ENCODE peak calls at places on chromosomes 5 and 9, in nine cellular contexts. One of them, this sample, is unnamed.

GRCh38 chr9:90801507-90802289 is at the start of gene SYK:
- DNase-seq in stimulated activated CD4-positive, alpha-beta T cell treated with anti-CD3 and anti-CD28 coated beads, Interleukin-2, amount 100 ng/mL, for 48 hours: no peak
- DNase-seq in iris pigment epithelial cell: no peak
- DNase-seq in tibial artery: peak; percentile 71
- DNase-seq in GM13977: no peak
- DNase-seq in amygdala: no peak
- DNase-seq in Calu3: peak; percentile 58
- DNase-seq in effector memory CD8-positive, alpha-beta T cell: no peak
- DNase-seq in type B pancreatic cell: no peak
- DNase-seq in this sample: no peak

GRCh38 chr9:11328326-11328725 is 715.5 kb upstream of the PTPRD start:
- DNase-seq in stimulated activated CD4-positive, alpha-beta T cell treated with anti-CD3 and anti-CD28 coated beads, Interleukin-2, amount 100 ng/mL, for 48 hours: no peak
- DNase-seq in iris pigment epithelial cell: peak; percentile 1
- DNase-seq in tibial artery: no peak
- DNase-seq in GM13977: no peak
- DNase-seq in amygdala: no peak
- DNase-seq in Calu3: no peak
- DNase-seq in effector memory CD8-positive, alpha-beta T cell: no peak
- DNase-seq in type B pancreatic cell: no peak
- DNase-seq in this sample: no peak

GRCh38 chr5:61020415-61020814 is 75.4 kb downstream of the NDUFAF2 start:
- DNase-seq in stimulated activated CD4-positive, alpha-beta T cell treated with anti-CD3 and anti-CD28 coated beads, Interleukin-2, amount 100 ng/mL, for 48 hours: no peak
- DNase-seq in iris pigment epithelial cell: peak; percentile 80
- DNase-seq in tibial artery: no peak
- DNase-seq in GM13977: no peak
- DNase-seq in amygdala: no peak
- DNase-seq in Calu3: peak; percentile 30
- DNase-seq in effector memory CD8-positive, alpha-beta T cell: no peak
- DNase-seq in type B pancreatic cell: no peak
- DNase-seq in this sample: no peak

GRCh38 chr5:135494196-135494595 is 41.6 kb downstream of the NEUROG1 start:
- DNase-seq in stimulated activated CD4-positive, alpha-beta T cell treated with anti-CD3 and anti-CD28 coated beads, Interleukin-2, amount 100 ng/mL, for 48 hours: no peak
- DNase-seq in iris pigment epithelial cell: no peak
- DNase-seq in tibial artery: no peak
- DNase-seq in GM13977: no peak
- DNase-seq in amygdala: no peak
- DNase-seq in Calu3: no peak
- DNase-seq in effector memory CD8-positive, alpha-beta T cell: no peak
- DNase-seq in type B pancreatic cell: no peak
- DNase-seq in this sample: no peak

GRCh38 chr9:86637515-86637914 is 283.3 kb upstream of the TUT7 start:
- DNase-seq in stimulated activated CD4-positive, alpha-beta T cell treated with anti-CD3 and anti-CD28 coated beads, Interleukin-2, amount 100 ng/mL, for 48 hours: peak; percentile 2
- DNase-seq in iris pigment epithelial cell: peak; percentile 47
- DNase-seq in tibial artery: no peak
- DNase-seq in GM13977: no peak
- DNase-seq in amygdala: peak; percentile 3
- DNase-seq in Calu3: peak; percentile 9
- DNase-seq in effector memory CD8-positive, alpha-beta T cell: no peak
- DNase-seq in type B pancreatic cell: peak; percentile 80
- DNase-seq in this sample: no peak

GRCh38 chr5:148393390-148393741 is 9.6 kb downstream of the FBXO38 start:
- DNase-seq in stimulated activated CD4-positive, alpha-beta T cell treated with anti-CD3 and anti-CD28 coated beads, Interleukin-2, amount 100 ng/mL, for 48 hours: no peak
- DNase-seq in iris pigment epithelial cell: no peak
- DNase-seq in tibial artery: no peak
- DNase-seq in GM13977: no peak
- DNase-seq in amygdala: no peak
- DNase-seq in Calu3: no peak
- DNase-seq in effector memory CD8-positive, alpha-beta T cell: no peak
- DNase-seq in type B pancreatic cell: no peak
- DNase-seq in this sample: no peak

GRCh38 chr5:133753856-133754255 is 141.5 kb upstream of the FSTL4 start:
- DNase-seq in stimulated activated CD4-positive, alpha-beta T cell treated with anti-CD3 and anti-CD28 coated beads, Interleukin-2, amount 100 ng/mL, for 48 hours: no peak
- DNase-seq in iris pigment epithelial cell: peak; percentile 45
- DNase-seq in tibial artery: no peak
- DNase-seq in GM13977: no peak
- DNase-seq in amygdala: no peak
- DNase-seq in Calu3: peak; percentile 61
- DNase-seq in effector memory CD8-positive, alpha-beta T cell: no peak
- DNase-seq in type B pancreatic cell: peak; percentile 11
- DNase-seq in this sample: peak; percentile 61

GRCh38 chr5:36696059-36696673 is 89.8 kb downstream of the SLC1A3 start:
- DNase-seq in stimulated activated CD4-positive, alpha-beta T cell treated with anti-CD3 and anti-CD28 coated beads, Interleukin-2, amount 100 ng/mL, for 48 hours: peak; percentile 20
- DNase-seq in iris pigment epithelial cell: peak; percentile 69
- DNase-seq in tibial artery: no peak
- DNase-seq in GM13977: peak; percentile 52
- DNase-seq in amygdala: no peak
- DNase-seq in Calu3: peak; percentile 65
- DNase-seq in effector memory CD8-positive, alpha-beta T cell: no peak
- DNase-seq in type B pancreatic cell: no peak
- DNase-seq in this sample: peak; percentile 75

GRCh38 chr5:62937661-62938558 is 359.3 kb downstream of the LRRC70 start:
- DNase-seq in stimulated activated CD4-positive, alpha-beta T cell treated with anti-CD3 and anti-CD28 coated beads, Interleukin-2, amount 100 ng/mL, for 48 hours: no peak
- DNase-seq in iris pigment epithelial cell: peak; percentile 75
- DNase-seq in tibial artery: no peak
- DNase-seq in GM13977: no peak
- DNase-seq in amygdala: no peak
- DNase-seq in Calu3: no peak
- DNase-seq in effector memory CD8-positive, alpha-beta T cell: no peak
- DNase-seq in type B pancreatic cell: no peak
- DNase-seq in this sample: no peak

GRCh38 chr9:38082456-38083287 is 13.6 kb upstream of the SHB start:
- DNase-seq in stimulated activated CD4-positive, alpha-beta T cell treated with anti-CD3 and anti-CD28 coated beads, Interleukin-2, amount 100 ng/mL, for 48 hours: no peak
- DNase-seq in iris pigment epithelial cell: no peak
- DNase-seq in tibial artery: no peak
- DNase-seq in GM13977: no peak
- DNase-seq in amygdala: no peak
- DNase-seq in Calu3: no peak
- DNase-seq in effector memory CD8-positive, alpha-beta T cell: no peak
- DNase-seq in type B pancreatic cell: peak; percentile 37
- DNase-seq in this sample: no peak

GRCh38 chr9:114086009-114086408 is 7.9 kb upstream of the AMBP start:
- DNase-seq in stimulated activated CD4-positive, alpha-beta T cell treated with anti-CD3 and anti-CD28 coated beads, Interleukin-2, amount 100 ng/mL, for 48 hours: no peak
- DNase-seq in iris pigment epithelial cell: no peak
- DNase-seq in tibial artery: no peak
- DNase-seq in GM13977: no peak
- DNase-seq in amygdala: no peak
- DNase-seq in Calu3: no peak
- DNase-seq in effector memory CD8-positive, alpha-beta T cell: no peak
- DNase-seq in type B pancreatic cell: peak; percentile 45
- DNase-seq in this sample: no peak

GRCh38 chr5:176817864-176818377 is 7.6 kb downstream of the UNC5A start:
- DNase-seq in stimulated activated CD4-positive, alpha-beta T cell treated with anti-CD3 and anti-CD28 coated beads, Interleukin-2, amount 100 ng/mL, for 48 hours: no peak
- DNase-seq in iris pigment epithelial cell: peak; percentile 19
- DNase-seq in tibial artery: no peak
- DNase-seq in GM13977: peak; percentile 66
- DNase-seq in amygdala: no peak
- DNase-seq in Calu3: peak; percentile 69
- DNase-seq in effector memory CD8-positive, alpha-beta T cell: no peak
- DNase-seq in type B pancreatic cell: no peak
- DNase-seq in this sample: no peak

GRCh38 chr9:72442212-72442607 is 77.2 kb upstream of the ZFAND5 start:
- DNase-seq in stimulated activated CD4-positive, alpha-beta T cell treated with anti-CD3 and anti-CD28 coated beads, Interleukin-2, amount 100 ng/mL, for 48 hours: no peak
- DNase-seq in iris pigment epithelial cell: peak; percentile 95
- DNase-seq in tibial artery: no peak
- DNase-seq in GM13977: no peak
- DNase-seq in amygdala: no peak
- DNase-seq in Calu3: no peak
- DNase-seq in effector memory CD8-positive, alpha-beta T cell: no peak
- DNase-seq in type B pancreatic cell: no peak
- DNase-seq in this sample: no peak

GRCh38 chr5:179187681-179188575 is 127.8 kb downstream of the ZNF354C start:
- DNase-seq in stimulated activated CD4-positive, alpha-beta T cell treated with anti-CD3 and anti-CD28 coated beads, Interleukin-2, amount 100 ng/mL, for 48 hours: no peak
- DNase-seq in iris pigment epithelial cell: no peak
- DNase-seq in tibial artery: no peak
- DNase-seq in GM13977: no peak
- DNase-seq in amygdala: no peak
- DNase-seq in Calu3: no peak
- DNase-seq in effector memory CD8-positive, alpha-beta T cell: no peak
- DNase-seq in type B pancreatic cell: no peak
- DNase-seq in this sample: no peak

GRCh38 chr5:82183828-82184227 is 94.3 kb downstream of the RPS23 start:
- DNase-seq in stimulated activated CD4-positive, alpha-beta T cell treated with anti-CD3 and anti-CD28 coated beads, Interleukin-2, amount 100 ng/mL, for 48 hours: no peak
- DNase-seq in iris pigment epithelial cell: peak; percentile 22
- DNase-seq in tibial artery: no peak
- DNase-seq in GM13977: no peak
- DNase-seq in amygdala: no peak
- DNase-seq in Calu3: peak; percentile 6
- DNase-seq in effector memory CD8-positive, alpha-beta T cell: no peak
- DNase-seq in type B pancreatic cell: no peak
- DNase-seq in this sample: no peak

GRCh38 chr9:108002296-108003056 is 512.9 kb upstream of the KLF4 start:
- DNase-seq in stimulated activated CD4-positive, alpha-beta T cell treated with anti-CD3 and anti-CD28 coated beads, Interleukin-2, amount 100 ng/mL, for 48 hours: no peak
- DNase-seq in iris pigment epithelial cell: no peak
- DNase-seq in tibial artery: no peak
- DNase-seq in GM13977: no peak
- DNase-seq in amygdala: no peak
- DNase-seq in Calu3: no peak
- DNase-seq in effector memory CD8-positive, alpha-beta T cell: no peak
- DNase-seq in type B pancreatic cell: no peak
- DNase-seq in this sample: no peak

GRCh38 chr5:108420182-108420581 is 38.3 kb upstream of the FBXL17 start:
- DNase-seq in stimulated activated CD4-positive, alpha-beta T cell treated with anti-CD3 and anti-CD28 coated beads, Interleukin-2, amount 100 ng/mL, for 48 hours: no peak
- DNase-seq in iris pigment epithelial cell: no peak
- DNase-seq in tibial artery: no peak
- DNase-seq in GM13977: no peak
- DNase-seq in amygdala: no peak
- DNase-seq in Calu3: no peak
- DNase-seq in effector memory CD8-positive, alpha-beta T cell: no peak
- DNase-seq in type B pancreatic cell: no peak
- DNase-seq in this sample: no peak

GRCh38 chr9:37529111-37529510 is 43.4 kb downstream of the POLR1E start:
- DNase-seq in stimulated activated CD4-positive, alpha-beta T cell treated with anti-CD3 and anti-CD28 coated beads, Interleukin-2, amount 100 ng/mL, for 48 hours: peak; percentile 69
- DNase-seq in iris pigment epithelial cell: peak; percentile 63
- DNase-seq in tibial artery: no peak
- DNase-seq in GM13977: peak; percentile 76
- DNase-seq in amygdala: no peak
- DNase-seq in Calu3: no peak
- DNase-seq in effector memory CD8-positive, alpha-beta T cell: peak; percentile 49
- DNase-seq in type B pancreatic cell: no peak
- DNase-seq in this sample: no peak

GRCh38 chr5:56264417-56265025 is 31.4 kb upstream of the ANKRD55 start:
- DNase-seq in stimulated activated CD4-positive, alpha-beta T cell treated with anti-CD3 and anti-CD28 coated beads, Interleukin-2, amount 100 ng/mL, for 48 hours: no peak
- DNase-seq in iris pigment epithelial cell: peak; percentile 42
- DNase-seq in tibial artery: no peak
- DNase-seq in GM13977: no peak
- DNase-seq in amygdala: no peak
- DNase-seq in Calu3: peak; percentile 64
- DNase-seq in effector memory CD8-positive, alpha-beta T cell: no peak
- DNase-seq in type B pancreatic cell: no peak
- DNase-seq in this sample: no peak

GRCh38 chr5:68436686-68437520 is 221.3 kb downstream of the PIK3R1 start:
- DNase-seq in stimulated activated CD4-positive, alpha-beta T cell treated with anti-CD3 and anti-CD28 coated beads, Interleukin-2, amount 100 ng/mL, for 48 hours: no peak
- DNase-seq in iris pigment epithelial cell: peak; percentile 45
- DNase-seq in tibial artery: no peak
- DNase-seq in GM13977: no peak
- DNase-seq in amygdala: no peak
- DNase-seq in Calu3: no peak
- DNase-seq in effector memory CD8-positive, alpha-beta T cell: no peak
- DNase-seq in type B pancreatic cell: no peak
- DNase-seq in this sample: no peak

GRCh38 chr5:69129413-69129812 is 35.6 kb downstream of the SLC30A5 start:
- DNase-seq in stimulated activated CD4-positive, alpha-beta T cell treated with anti-CD3 and anti-CD28 coated beads, Interleukin-2, amount 100 ng/mL, for 48 hours: no peak
- DNase-seq in iris pigment epithelial cell: peak; percentile 89
- DNase-seq in tibial artery: no peak
- DNase-seq in GM13977: no peak
- DNase-seq in amygdala: no peak
- DNase-seq in Calu3: no peak
- DNase-seq in effector memory CD8-positive, alpha-beta T cell: no peak
- DNase-seq in type B pancreatic cell: no peak
- DNase-seq in this sample: peak; percentile 8

GRCh38 chr5:42974546-42974945 is 65.6 kb downstream of the ANXA2R start:
- DNase-seq in stimulated activated CD4-positive, alpha-beta T cell treated with anti-CD3 and anti-CD28 coated beads, Interleukin-2, amount 100 ng/mL, for 48 hours: no peak
- DNase-seq in iris pigment epithelial cell: peak; percentile 71
- DNase-seq in tibial artery: no peak
- DNase-seq in GM13977: no peak
- DNase-seq in amygdala: no peak
- DNase-seq in Calu3: no peak
- DNase-seq in effector memory CD8-positive, alpha-beta T cell: no peak
- DNase-seq in type B pancreatic cell: no peak
- DNase-seq in this sample: no peak

GRCh38 chr5:38824821-38825220 is 21.0 kb upstream of the OSMR start:
- DNase-seq in stimulated activated CD4-positive, alpha-beta T cell treated with anti-CD3 and anti-CD28 coated beads, Interleukin-2, amount 100 ng/mL, for 48 hours: no peak
- DNase-seq in iris pigment epithelial cell: no peak
- DNase-seq in tibial artery: no peak
- DNase-seq in GM13977: no peak
- DNase-seq in amygdala: no peak
- DNase-seq in Calu3: no peak
- DNase-seq in effector memory CD8-positive, alpha-beta T cell: no peak
- DNase-seq in type B pancreatic cell: no peak
- DNase-seq in this sample: no peak

This sample was measured in LNCaP clone FGC.